ENCODE peak calls at places on chromosomes 6 and 20, in six cellular contexts. K is heart left ventricle, X is adrenal gland, V is left ventricle myocardium inferior, T is MM.1S, Z is tibial artery. O is an unnamed sample.

GRCh38 chr6:45462190-45463134 is 84.7 kb upstream of the SUPT3H start:
- DNase-seq in K (no peak), X (no peak), V (no peak), T (no peak), Z (no peak), O (no peak)

GRCh38 chr6:10343320-10343719 is 71.6 kb downstream of the TFAP2A start:
- DNase-seq in K (no peak), X (no peak), V (no peak), T (no peak), Z (no peak), O (no peak)

GRCh38 chr6:127266892-127267741 is 453 bp downstream of the RNF146 start:
- DNase-seq in K (peak; percentile 67), X (peak; percentile 58), V (peak; percentile 64), T (peak; percentile 54), Z (peak; percentile 45), O (peak; percentile 55)

GRCh38 chr20:57770852-57771746 is 61.3 kb upstream of the PMEPA1 start:
- DNase-seq in K (no peak), X (no peak), V (no peak), T (no peak), Z (peak; percentile 17), O (no peak)

GRCh38 chr6:169370054-169370453 is 116.4 kb upstream of the THBS2 start:
- DNase-seq in K (peak; percentile 34), X (no peak), V (no peak), T (no peak), Z (no peak), O (no peak)

GRCh38 chr20:13799974-13800373 is 15.1 kb downstream of the NDUFAF5 start:
- DNase-seq in K (no peak), X (no peak), V (no peak), T (no peak), Z (no peak), O (no peak)

GRCh38 chr20:8724884-8725283 is 344.0 kb upstream of the PLCB4 start:
- DNase-seq in K (no peak), X (no peak), V (no peak), T (no peak), Z (no peak), O (no peak)

GRCh38 chr6:158629376-158630221 is 14.9 kb downstream of the DYNLT1 start:
- DNase-seq in K (no peak), X (peak; percentile 58), V (no peak), T (no peak), Z (no peak), O (peak; percentile 58)

GRCh38 chr6:15623282-15624116 is 39.3 kb downstream of the DTNBP1 start:
- DNase-seq in K (no peak), X (no peak), V (no peak), T (peak; percentile 12), Z (no peak), O (no peak)

GRCh38 chr6:112197636-112198035 is 56.7 kb downstream of the LAMA4 start:
- DNase-seq in K (no peak), X (no peak), V (no peak), T (no peak), Z (no peak), O (no peak)

GRCh38 chr6:15296735-15297134 is 50.9 kb downstream of the JARID2 start:
- DNase-seq in K (no peak), X (no peak), V (no peak), T (peak; percentile 67), Z (no peak), O (no peak)

GRCh38 chr6:155782739-155783459 is 327.3 kb upstream of the NOX3 start:
- DNase-seq in K (no peak), X (no peak), V (no peak), T (no peak), Z (no peak), O (no peak)

GRCh38 chr6:92942549-92942948 is 476.8 kb downstream of the EPHA7 start:
- DNase-seq in K (no peak), X (no peak), V (no peak), T (no peak), Z (no peak), O (no peak)

GRCh38 chr20:37879003-37879599 is 23.8 kb upstream of the VSTM2L start:
- DNase-seq in K (no peak), X (no peak), V (no peak), T (no peak), Z (no peak), O (no peak)

GRCh38 chr20:10221022-10221421 is 2.4 kb downstream of the SNAP25 start:
- DNase-seq in K (no peak), X (no peak), V (no peak), T (no peak), Z (no peak), O (no peak)

GRCh38 chr20:32621071-32621913 is 36.2 kb upstream of the NOL4L start:
- DNase-seq in K (no peak), X (no peak), V (no peak), T (no peak), Z (no peak), O (no peak)

GRCh38 chr6:43278524-43279078 is 19.5 kb upstream of the SLC22A7 start:
- DNase-seq in K (no peak), X (no peak), V (no peak), T (no peak), Z (no peak), O (no peak)

GRCh38 chr6:39172377-39172757 is 56.9 kb downstream of the KCNK5 start:
- DNase-seq in K (no peak), X (no peak), V (no peak), T (no peak), Z (no peak), O (no peak)

GRCh38 chr6:142452993-142453392 is 151.2 kb downstream of the ADGRG6 start:
- DNase-seq in K (no peak), X (no peak), V (no peak), T (no peak), Z (no peak), O (no peak)

GRCh38 chr20:10579942-10580341 is 93.9 kb downstream of the JAG1 start:
- DNase-seq in K (no peak), X (no peak), V (no peak), T (no peak), Z (no peak), O (no peak)

GRCh38 chr6:158559895-158560786 is at the start of gene TMEM181:
- DNase-seq in K (peak; percentile 88), X (peak; percentile 79), V (peak; percentile 89), T (peak; percentile 72), Z (peak; percentile 67), O (peak; percentile 85)

GRCh38 chr6:45438849-45439406 is 61.2 kb upstream of the SUPT3H start:
- DNase-seq in K (no peak), X (no peak), V (no peak), T (no peak), Z (no peak), O (no peak)

GRCh38 chr6:38603966-38604365 is 35.8 kb downstream of the BTBD9 start:
- DNase-seq in K (no peak), X (no peak), V (no peak), T (no peak), Z (no peak), O (no peak)

GRCh38 chr6:110990835-110991576 is 9.2 kb downstream of the RPF2 start:
- DNase-seq in K (no peak), X (no peak), V (no peak), T (no peak), Z (no peak), O (no peak)
- H3K27ac ChIP-seq in K (no peak overlapping the region), X (no peak overlapping the region), V (no peak overlapping the region), T (no peak overlapping the region), Z (no peak overlapping the region), O (no peak overlapping the region)

DNA sequence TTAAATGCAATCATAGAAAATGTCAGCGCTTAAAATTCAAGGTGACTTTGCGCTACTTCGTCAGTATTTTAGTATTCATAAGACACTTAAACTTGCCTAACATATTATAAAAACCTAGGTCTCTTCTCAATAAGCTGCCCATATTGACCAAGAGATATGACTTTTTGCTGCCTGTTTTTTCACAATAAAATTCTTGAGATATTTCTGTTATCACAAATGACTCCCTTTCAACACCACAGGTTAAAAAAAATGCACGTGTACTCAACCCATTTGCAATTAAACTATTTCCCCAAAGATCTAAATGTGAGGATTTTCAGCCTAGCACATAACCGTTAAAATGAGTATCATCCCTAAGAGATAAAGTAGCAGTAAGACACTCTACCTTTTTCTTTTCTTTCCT is 10.7 kb downstream of the ATXN1 start:
- DNase-seq in K (no peak), X (no peak), V (no peak), T (no peak), Z (no peak), O (no peak)
- H3K4me1 ChIP-seq in K (peaks cover 2% of the 10 kb centered on the region), X (no peaks in the 10 kb centered on the region), V (peaks cover 92% of the 10 kb centered on the region), T (no peaks in the 10 kb centered on the region), Z (peaks cover 81% of the 10 kb centered on the region), O (peaks cover 53% of the 10 kb centered on the region)

DNA sequence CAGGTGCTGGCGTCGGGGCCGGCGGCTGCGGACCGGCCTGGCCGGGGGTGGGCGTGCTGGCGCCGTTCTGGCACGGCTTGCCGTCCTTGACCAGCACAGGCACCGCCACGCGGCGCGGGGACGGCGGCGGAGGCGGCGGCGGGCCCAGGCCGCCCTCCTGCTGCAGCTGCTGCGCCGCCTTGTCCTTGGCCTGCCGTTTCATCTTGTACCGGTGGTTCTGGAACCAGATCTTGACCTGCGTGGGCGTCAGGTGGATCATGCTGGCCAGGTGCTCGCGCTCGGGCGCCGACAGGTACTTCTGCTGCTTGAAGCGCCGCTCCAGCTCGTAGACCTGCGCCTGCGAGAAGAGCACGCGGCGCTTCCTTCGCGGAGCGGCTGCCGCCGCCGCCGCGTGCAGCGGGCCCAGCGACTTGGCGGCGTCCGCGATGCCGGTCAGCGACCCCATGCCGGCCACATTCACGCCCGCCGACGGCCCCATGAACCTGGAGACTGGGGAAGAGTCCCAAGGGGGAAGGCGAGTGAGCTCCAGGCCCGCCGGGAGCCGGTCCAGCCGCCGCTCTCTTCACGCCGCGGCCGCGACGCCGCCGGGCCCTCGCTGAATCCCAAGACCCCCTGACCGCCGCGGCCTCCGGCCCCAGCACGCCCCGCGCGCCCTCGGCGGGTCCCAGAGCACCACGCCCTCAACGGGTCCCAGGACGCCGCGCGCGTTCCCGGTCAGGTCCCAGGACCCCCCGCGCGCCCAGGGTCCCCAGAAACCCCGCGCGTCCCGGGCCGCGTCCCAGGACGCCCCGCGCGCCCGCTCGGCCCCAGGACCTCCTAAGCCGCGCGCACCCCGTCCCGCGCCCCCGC is 1.1 kb downstream of the NKX2-4 start:
- DNase-seq in K (no peak), X (no peak), V (no peak), T (no peak), Z (no peak), O (peak; percentile 13)
- H3K27me3 ChIP-seq in K (peaks cover 97% of the 10 kb centered on the region), X (peaks cover 94% of the 10 kb centered on the region), V (peaks cover 100% of the 10 kb centered on the region), T (no peaks in the 10 kb centered on the region), Z (no peaks in the 10 kb centered on the region), O (no peaks in the 10 kb centered on the region)

DNA sequence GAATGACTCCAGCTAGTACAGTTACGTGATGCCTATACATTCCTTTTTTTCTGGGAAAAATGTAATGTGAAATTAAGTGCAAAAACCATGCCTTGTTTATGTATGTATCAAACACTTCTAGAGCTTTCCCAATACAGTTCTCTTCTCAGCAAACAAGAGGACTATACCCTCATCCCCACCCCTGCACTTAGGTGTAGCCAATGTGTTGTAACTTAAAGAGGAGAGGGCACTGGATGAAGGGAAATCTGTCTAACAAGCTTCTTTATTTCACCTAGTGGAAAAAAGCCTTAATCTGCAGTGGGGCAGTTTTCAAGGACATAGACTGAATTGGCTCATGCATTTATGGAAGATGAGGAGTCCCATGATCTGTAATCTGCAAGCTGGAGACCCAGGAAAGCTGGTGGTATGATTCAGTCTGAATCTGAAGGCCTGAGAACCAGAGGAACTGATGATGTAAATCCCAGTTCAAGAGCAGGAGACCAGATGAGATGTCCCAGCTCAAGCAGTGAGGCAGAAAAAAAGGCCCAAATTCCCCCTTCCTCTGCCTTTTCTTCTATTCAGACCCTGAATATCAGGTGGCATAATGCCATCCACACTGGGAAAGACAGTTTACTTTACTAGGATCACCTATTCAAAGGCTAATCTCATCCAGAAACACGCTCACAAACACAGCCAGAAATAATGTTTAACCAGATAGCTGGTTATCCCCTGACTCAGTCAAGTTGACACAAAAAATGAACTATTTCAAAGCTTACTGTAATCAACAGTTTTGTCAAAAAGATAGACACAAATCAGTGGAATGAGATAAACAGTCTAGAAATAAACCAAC is 25.8 kb upstream of the SLC17A3 start:
- DNase-seq in K (no peak), X (peak; percentile 20), V (no peak), T (no peak), Z (no peak), O (no peak)
- H3K27ac ChIP-seq in K (no peak overlapping the region), X (peak overlapping the region; percentile 40), V (no peak overlapping the region), T (no peak overlapping the region), Z (no peak overlapping the region), O (no peak overlapping the region)